ENCODE peak calls at places on chromosome 20, in four cellular contexts. I is foreskin fibroblast, L is astrocyte of the spinal cord, O is cardiac muscle cell. Y is an unnamed sample.

GRCh38 chr20:60695223-60695622 is 556.8 kb upstream of the CDH4 start:
- DNase-seq in I (peak), L (peak), O (no peak), Y (peak)

GRCh38 chr20:54292186-54292585 is 84.3 kb downstream of the PFDN4 start:
- DNase-seq in I (peak), L (peak), O (no peak), Y (peak)

GRCh38 chr20:35972445-35972844 is 4.1 kb downstream of the CNBD2 start:
- DNase-seq in I (peak), L (peak), O (no peak), Y (no peak)

GRCh38 chr20:36856196-36856595 is 19.7 kb upstream of the TLDC2 start:
- DNase-seq in I (peak), L (no peak), O (no peak), Y (no peak)

GRCh38 chr20:63005862-63006564 is 751 bp downstream of the BHLHE23 start:
- DNase-seq in I (peak), L (no peak), O (peak), Y (no peak)

GRCh38 chr20:63279931-63280330 is 7.3 kb downstream of the ARFGAP1 start:
- DNase-seq in I (no peak), L (no peak), O (no peak), Y (no peak)

GRCh38 chr20:57985278-57985677 is 243.2 kb downstream of the ANKRD60 start:
- DNase-seq in I (no peak), L (no peak), O (no peak), Y (no peak)

GRCh38 chr20:43191946-43192847 is 2.5 kb upstream of the PTPRT start:
- DNase-seq in I (no peak), L (no peak), O (peak), Y (no peak)

GRCh38 chr20:43915209-43916072 is 789 bp downstream of the TOX2 start:
- DNase-seq in I (peak), L (peak), O (no peak), Y (no peak)

GRCh38 chr20:41203660-41204059 is 66.3 kb downstream of the PLCG1 start:
- DNase-seq in I (no peak), L (no peak), O (no peak), Y (no peak)

GRCh38 chr20:1306316-1307135 is 22.4 kb downstream of the SDCBP2 start:
- DNase-seq in I (no peak), L (no peak), O (no peak), Y (no peak)

GRCh38 chr20:14622796-14623195 is 285.4 kb upstream of the FLRT3 start:
- DNase-seq in I (peak), L (peak), O (no peak), Y (peak)

GRCh38 chr20:36891211-36891610 is 15.3 kb downstream of the TLDC2 start:
- DNase-seq in I (no peak), L (no peak), O (no peak), Y (no peak)

GRCh38 chr20:1793821-1794220 is 101.4 kb upstream of the SIRPA start:
- DNase-seq in I (no peak), L (no peak), O (no peak), Y (no peak)

GRCh38 chr20:53064935-53065334 is 92.8 kb downstream of the TSHZ2 start:
- DNase-seq in I (no peak), L (no peak), O (no peak), Y (no peak)

GRCh38 chr20:41034239-41034638 is 5.6 kb downstream of the TOP1 start:
- DNase-seq in I (no peak), L (no peak), O (no peak), Y (no peak)

GRCh38 chr20:14431568-14431967 is 94.2 kb upstream of the FLRT3 start:
- DNase-seq in I (no peak), L (no peak), O (no peak), Y (no peak)

GRCh38 chr20:63939061-63939935 is 16.9 kb downstream of the UCKL1 start:
- DNase-seq in I (no peak), L (no peak), O (no peak), Y (no peak)

GRCh38 chr20:20407891-20408805 is 40.2 kb downstream of the INSM1 start:
- DNase-seq in I (peak), L (no peak), O (no peak), Y (peak)

GRCh38 chr20:23649830-23650417 is 12.2 kb upstream of the CST3 start:
- DNase-seq in I (no peak), L (no peak), O (no peak), Y (no peak)

GRCh38 chr20:57629976-57630525 is 9.8 kb upstream of the ZBP1 start:
- DNase-seq in I (no peak), L (no peak), O (no peak), Y (no peak)

GRCh38 chr20:42027746-42028268 is 409.6 kb upstream of the CHD6 start:
- DNase-seq in I (no peak), L (no peak), O (no peak), Y (no peak)

DNA sequence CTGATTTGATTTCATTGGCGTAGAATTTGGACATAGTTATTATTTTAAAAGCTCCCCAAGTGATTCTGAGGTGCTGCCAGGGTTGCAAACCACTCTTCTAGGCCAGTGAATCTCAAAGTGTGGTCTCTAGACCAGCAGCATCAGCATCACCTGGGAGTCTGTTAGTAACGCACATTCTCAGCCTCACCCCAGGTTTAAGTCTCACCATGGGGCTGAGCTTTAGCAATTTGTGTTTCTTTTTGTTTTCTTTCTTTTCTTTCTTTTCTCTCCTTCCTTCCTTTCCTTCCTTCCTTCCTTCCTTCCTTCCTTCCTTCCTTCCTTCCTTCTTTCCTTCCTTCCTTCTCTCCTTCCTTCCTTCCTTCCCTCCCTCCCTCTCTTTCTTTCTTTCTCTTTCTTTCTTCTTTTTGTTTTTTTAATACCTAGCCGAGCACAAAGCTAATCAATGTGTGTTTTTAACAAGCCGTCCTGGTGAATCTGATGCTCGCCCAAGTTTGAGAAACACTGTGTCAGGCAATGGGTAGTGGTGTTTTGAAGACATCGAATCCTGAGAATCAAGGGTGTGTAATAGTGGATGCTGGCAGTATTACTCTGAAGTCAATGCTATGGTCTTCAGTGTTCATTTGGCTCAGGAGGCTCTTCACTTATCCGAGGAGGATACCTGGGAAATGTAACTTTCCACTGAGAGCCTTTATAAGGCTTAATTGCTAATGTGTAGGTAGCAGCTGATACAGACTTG is 104.9 kb downstream of the SLX4IP start:
- DNase-seq in I (no peak), L (no peak), O (no peak), Y (no peak)
- H3K4me3 ChIP-seq in I (no peak), L (no peak), O (no peak), Y (no peak)

GRCh38 chr20:17967595-17968365 is 814 bp downstream of the SNX5 start:
- DNase-seq in I (peak), L (peak), O (peak), Y (no peak)

GRCh38 chr20:17968366-17969275 is at the start of the genes MGME1 and SNX5:
- DNase-seq in I (peak), L (peak), O (peak), Y (peak)

GRCh38 chr20:17965042-17965697 is 3.4 kb downstream of the SNX5 start:
- DNase-seq in I (peak), L (no peak), O (no peak), Y (no peak)

GRCh38 chr20:17964632-17965031 is 4.0 kb downstream of the SNX5 start:
- DNase-seq in I (no peak), L (no peak), O (no peak), Y (no peak)

GRCh38 chr20:17966432-17967312 is 1.9 kb downstream of the SNX5 start:
- DNase-seq in I (peak), L (peak), O (peak), Y (no peak)
- TF ChIP-seq CTCF in I (peak), L (peak), O (peak), Y (peak)

DNA sequence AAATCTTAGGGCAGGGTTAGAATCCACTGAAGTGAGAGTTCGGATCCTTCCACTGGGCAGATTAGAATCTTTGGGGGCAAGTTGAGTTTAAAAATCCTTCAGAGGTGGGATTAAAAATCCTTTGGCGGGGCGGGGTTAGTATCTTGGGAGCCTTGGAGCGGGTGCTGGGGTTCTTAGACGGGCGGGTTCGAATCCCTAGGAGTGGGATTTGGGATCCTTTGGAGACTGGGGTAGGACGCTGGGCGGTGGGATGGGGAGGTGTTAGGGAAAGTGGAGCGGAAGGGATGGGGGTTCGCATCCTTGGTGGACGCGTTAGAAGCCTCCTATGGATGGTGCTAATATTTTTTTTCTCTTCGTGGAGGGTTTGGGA is 337 bp upstream of the HCK start:
- DNase-seq in I (no peak), L (no peak), O (no peak), Y (no peak)
- H3K4me3 ChIP-seq in I (no peak), L (no peak), O (no peak), Y (no peak)

GRCh38 chr20:47642624-47643023 is 140.9 kb downstream of the NCOA3 start:
- DNase-seq in I (no peak), L (no peak), O (no peak), Y (no peak)
- TF ChIP-seq CTCF in I (no peak), L (no peak), O (no peak), Y (no peak)

GRCh38 chr20:10433014-10433622 is 904 bp downstream of the MKKS start:
- DNase-seq in I (no peak), L (no peak), O (no peak), Y (no peak)
- H3K4me3 ChIP-seq in I (peak), L (peak), O (peak), Y (peak)

DNA sequence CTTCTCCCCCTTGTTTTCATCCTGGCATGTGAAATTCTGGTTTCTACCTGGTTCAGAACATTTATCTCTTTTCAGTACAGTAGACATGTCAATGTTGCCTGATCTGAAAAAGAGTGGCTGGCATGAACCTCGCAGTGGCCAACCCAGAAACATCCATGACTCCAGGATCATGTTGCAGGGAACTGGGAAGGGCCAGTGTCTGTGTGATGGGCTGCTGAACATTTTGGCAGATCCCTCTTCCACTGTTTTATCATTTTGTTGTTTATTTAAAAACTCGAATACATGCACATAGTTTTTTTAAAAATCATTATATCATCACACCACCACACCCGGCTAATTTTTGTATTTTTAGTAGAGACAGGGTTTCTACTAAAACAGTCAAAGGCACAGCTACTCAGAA is 19.0 kb downstream of the WFDC3 start:
- DNase-seq in I (peak), L (no peak), O (no peak), Y (no peak)
- TF ChIP-seq CTCF in I (no peak), L (no peak), O (no peak), Y (no peak)

DNA sequence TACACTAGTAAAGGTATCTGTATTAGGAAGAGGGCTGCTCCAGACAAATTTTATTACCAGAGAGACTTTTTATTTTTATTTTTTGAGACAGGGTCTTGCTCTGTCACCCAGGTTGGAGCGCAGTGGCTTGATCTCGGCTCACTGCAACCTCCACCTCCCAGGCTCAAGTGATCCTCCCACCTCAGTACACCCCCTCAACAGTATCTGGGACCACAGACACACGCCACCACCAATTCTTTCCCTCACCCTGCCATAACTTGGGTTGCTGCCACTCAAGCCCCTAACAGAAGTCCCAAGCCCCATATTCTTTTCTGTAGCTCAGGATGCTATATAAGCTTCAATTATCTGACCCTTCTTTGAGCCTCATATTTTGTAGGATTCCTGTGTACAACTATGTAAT is 6.9 kb downstream of the BCL2L1 start:
- DNase-seq in I (no peak), L (no peak), O (no peak), Y (no peak)
- H3K4me3 ChIP-seq in I (no peak), L (no peak), O (no peak), Y (no peak)

GRCh38 chr20:59647271-59647670 is 42.9 kb downstream of the PHACTR3 start:
- DNase-seq in I (no peak), L (no peak), O (no peak), Y (no peak)

GRCh38 chr20:59644371-59644939 is 40.1 kb downstream of the PHACTR3 start:
- DNase-seq in I (no peak), L (no peak), O (no peak), Y (no peak)

GRCh38 chr20:59646487-59646886 is 42.1 kb downstream of the PHACTR3 start:
- DNase-seq in I (no peak), L (no peak), O (no peak), Y (no peak)

GRCh38 chr20:59645316-59645715 is 41.0 kb downstream of the PHACTR3 start:
- DNase-seq in I (no peak), L (no peak), O (no peak), Y (no peak)

DNA sequence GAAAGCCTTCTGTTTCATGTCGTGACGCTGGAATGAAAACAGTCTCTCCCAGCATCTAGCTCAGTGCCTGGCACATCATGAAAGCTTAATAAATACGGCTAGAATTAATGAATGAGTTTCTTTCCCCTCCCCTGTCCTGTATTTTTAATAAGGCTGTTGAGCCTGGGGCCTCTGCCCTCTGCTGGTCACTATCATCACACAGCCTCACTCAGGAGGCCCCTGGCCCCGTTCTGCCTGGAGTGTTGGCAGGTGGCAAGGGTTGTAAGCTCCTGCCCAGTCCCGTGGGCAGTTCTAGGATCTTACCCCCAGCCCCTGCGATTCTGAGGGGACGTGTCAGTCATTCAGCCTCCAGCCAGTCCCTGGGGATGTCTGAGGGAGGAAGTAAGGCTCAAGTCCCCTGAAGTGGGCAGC is 41.4 kb downstream of the PHACTR3 start:
- DNase-seq in I (no peak), L (no peak), O (no peak), Y (no peak)
- TF ChIP-seq CTCF in I (peak), L (no peak), O (no peak), Y (no peak)

DNA sequence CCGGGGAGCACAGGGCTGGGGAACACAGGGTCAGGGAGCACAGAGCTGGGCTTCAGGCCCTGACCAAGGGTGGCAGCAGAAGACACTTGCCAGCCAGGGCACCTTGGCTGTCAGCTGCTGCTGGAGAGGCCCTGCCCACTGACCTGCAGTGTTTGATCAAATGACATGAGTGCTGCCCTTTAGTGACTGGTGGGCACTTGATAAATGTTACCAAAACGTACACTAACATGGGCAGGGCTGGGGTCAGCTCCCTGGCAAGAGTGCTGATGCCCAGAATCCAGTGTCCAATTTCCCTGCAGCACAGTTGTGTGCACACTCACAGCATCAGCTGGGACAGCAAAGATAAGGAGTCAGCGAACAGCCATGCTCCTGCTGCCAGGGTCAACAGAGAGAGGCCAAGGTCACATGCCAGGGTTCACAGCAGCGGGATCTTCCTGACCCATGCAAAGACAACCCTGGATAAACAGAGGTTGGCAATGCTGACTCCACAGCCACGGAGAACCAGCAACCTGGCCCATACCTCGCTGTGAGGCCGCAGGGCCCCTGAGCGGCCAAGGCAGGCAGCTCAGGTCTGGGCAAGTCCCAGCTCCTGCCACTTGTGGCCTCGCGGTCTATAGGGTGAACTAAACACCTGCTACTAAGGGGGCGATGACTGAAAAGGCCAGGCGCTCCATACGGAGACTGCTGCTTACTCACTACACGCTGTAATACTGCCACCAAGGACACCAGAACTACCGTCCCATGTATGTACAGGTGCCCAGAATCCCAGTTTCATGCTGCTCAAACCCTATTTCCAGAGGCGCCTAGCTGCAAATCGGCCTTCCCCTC is 46.3 kb downstream of the NINL start:
- DNase-seq in I (no peak), L (no peak), O (peak), Y (no peak)
- H3K4me3 ChIP-seq in I (peak), L (no peak), O (no peak), Y (no peak)

Y was measured in astrocyte of the cerebellum.